ENCODE peak calls at places on chromosome 12, in ten cellular contexts. F, T, Y, C, O, B, Z, E, W and M are unnamed samples.

GRCh38 chr12:1660304-1661187 is 30.3 kb upstream of the ADIPOR2 start:
- DNase-seq in F (peak; percentile 64), T (peak; percentile 95), Y (peak; percentile 29), C (no peak), O (no peak), B (peak; percentile 89), Z (no peak), E (no peak), W (no peak), M (peak; percentile 48)

GRCh38 chr12:46433829-46434228 is 61.3 kb upstream of the SLC38A2 start:
- DNase-seq in F (no peak), T (no peak), Y (no peak), C (no peak), O (no peak), B (no peak), Z (no peak), E (no peak), W (no peak), M (no peak)

GRCh38 chr12:65808580-65808979 is 15.7 kb upstream of the HMGA2 start:
- DNase-seq in F (no peak), T (no peak), Y (no peak), C (no peak), O (no peak), B (no peak), Z (no peak), E (no peak), W (no peak), M (no peak)

GRCh38 chr12:90999946-91000345 is 4.8 kb downstream of the EPYC start:
- DNase-seq in F (no peak), T (no peak), Y (no peak), C (no peak), O (no peak), B (no peak), Z (no peak), E (no peak), W (no peak), M (no peak)

GRCh38 chr12:2679068-2679815 is 115.5 kb upstream of the FKBP4 start:
- DNase-seq in F (no peak), T (peak; percentile 82), Y (no peak), C (peak; percentile 36), O (no peak), B (no peak), Z (no peak), E (no peak), W (no peak), M (no peak)

GRCh38 chr12:6078378-6079083 is 45.9 kb downstream of the VWF start:
- DNase-seq in F (no peak), T (no peak), Y (no peak), C (no peak), O (no peak), B (no peak), Z (no peak), E (no peak), W (no peak), M (peak; percentile 79)

GRCh38 chr12:1205512-1206060 is 214.6 kb downstream of the ERC1 start:
- DNase-seq in F (no peak), T (no peak), Y (peak; percentile 35), C (no peak), O (no peak), B (no peak), Z (peak; percentile 27), E (no peak), W (no peak), M (peak; percentile 53)

GRCh38 chr12:5783274-5783920 is 161.7 kb downstream of the ANO2 start:
- DNase-seq in F (no peak), T (no peak), Y (no peak), C (no peak), O (no peak), B (no peak), Z (no peak), E (no peak), W (no peak), M (no peak)

GRCh38 chr12:17588968-17589367 is 501.0 kb downstream of the RERGL start:
- DNase-seq in F (peak; percentile 36), T (no peak), Y (no peak), C (no peak), O (peak; percentile 16), B (no peak), Z (no peak), E (peak; percentile 6), W (peak; percentile 52), M (peak; percentile 1)

GRCh38 chr12:88419794-88420193 is 160.5 kb downstream of the KITLG start:
- DNase-seq in F (no peak), T (no peak), Y (no peak), C (no peak), O (no peak), B (no peak), Z (no peak), E (no peak), W (no peak), M (peak; percentile 63)

GRCh38 chr12:93146278-93146939 is 217.3 kb upstream of the EEA1 start:
- DNase-seq in F (no peak), T (no peak), Y (peak; percentile 72), C (no peak), O (no peak), B (no peak), Z (no peak), E (no peak), W (no peak), M (peak; percentile 81)

GRCh38 chr12:82359115-82359478 is 768 bp downstream of the METTL25 start:
- DNase-seq in F (peak; percentile 40), T (no peak), Y (peak; percentile 11), C (no peak), O (no peak), B (no peak), Z (no peak), E (peak; percentile 22), W (peak; percentile 30), M (peak; percentile 6)

GRCh38 chr12:127334324-127334723 is 932.6 kb upstream of the TMEM132C start:
- DNase-seq in F (no peak), T (no peak), Y (no peak), C (no peak), O (no peak), B (no peak), Z (no peak), E (no peak), W (no peak), M (no peak)

GRCh38 chr12:86290615-86291014 is 34.4 kb upstream of the MGAT4C start:
- DNase-seq in F (no peak), T (no peak), Y (peak; percentile 6), C (no peak), O (no peak), B (no peak), Z (no peak), E (no peak), W (no peak), M (no peak)

GRCh38 chr12:108483213-108483920 is 31.7 kb upstream of the FICD start:
- DNase-seq in F (no peak), T (no peak), Y (no peak), C (no peak), O (no peak), B (no peak), Z (no peak), E (no peak), W (no peak), M (no peak)

GRCh38 chr12:103751171-103751570 is 89.9 kb downstream of the NT5DC3 start:
- DNase-seq in F (peak; percentile 34), T (no peak), Y (no peak), C (no peak), O (peak; percentile 47), B (no peak), Z (no peak), E (no peak), W (no peak), M (no peak)
- TF ChIP-seq CTCF in F (peak; percentile 58), T (no peak), Y (no peak), C (no peak), O (peak; percentile 13), B (no peak), Z (no peak), E (no peak), W (no peak), M (peak; percentile 11)

GRCh38 chr12:19206493-19207077 is 77.1 kb downstream of the PLEKHA5 start:
- DNase-seq in F (no peak), T (no peak), Y (no peak), C (no peak), O (no peak), B (no peak), Z (no peak), E (no peak), W (no peak), M (no peak)

GRCh38 chr12:19208456-19208855 is 78.9 kb downstream of the PLEKHA5 start:
- DNase-seq in F (no peak), T (no peak), Y (peak; percentile 77), C (no peak), O (no peak), B (no peak), Z (no peak), E (no peak), W (no peak), M (no peak)

GRCh38 chr12:19211802-19212201 is 82.3 kb downstream of the PLEKHA5 start:
- DNase-seq in F (no peak), T (no peak), Y (no peak), C (no peak), O (no peak), B (no peak), Z (no peak), E (no peak), W (no peak), M (no peak)

GRCh38 chr12:19209636-19210035 is 80.1 kb downstream of the PLEKHA5 start:
- DNase-seq in F (no peak), T (no peak), Y (no peak), C (no peak), O (no peak), B (no peak), Z (no peak), E (no peak), W (no peak), M (peak; percentile 29)

DNA sequence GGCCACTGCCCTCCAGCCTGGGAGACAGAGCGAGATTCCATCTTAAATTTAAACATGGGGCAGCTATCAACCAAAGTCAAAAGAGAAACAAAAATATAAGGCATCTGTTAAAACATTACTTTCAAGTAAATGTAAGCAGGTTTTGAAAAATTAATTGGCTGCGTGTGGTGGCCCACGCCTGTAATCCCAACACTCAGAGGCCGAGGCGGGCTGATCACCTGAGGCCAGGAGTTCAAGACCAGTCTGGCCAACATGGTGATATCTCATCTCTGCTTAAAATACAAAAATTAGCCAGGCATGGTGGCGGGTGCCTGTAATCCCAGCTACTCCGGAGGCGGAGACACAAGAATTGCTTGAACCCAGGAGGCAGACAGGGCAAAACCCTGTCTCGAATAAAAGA is 82.7 kb downstream of the PLEKHA5 start:
- DNase-seq in F (no peak), T (no peak), Y (no peak), C (no peak), O (no peak), B (no peak), Z (no peak), E (no peak), W (no peak), M (no peak)
- TF ChIP-seq CTCF in F (no peak), T (no peak), Y (no peak), C (no peak), O (no peak), B (no peak), Z (no peak), E (no peak), W (no peak), M (no peak)

GRCh38 chr12:20210795-20211194 is 157.5 kb upstream of the PDE3A start:
- DNase-seq in F (peak; percentile 23), T (no peak), Y (no peak), C (no peak), O (no peak), B (no peak), Z (no peak), E (no peak), W (no peak), M (no peak)
- TF ChIP-seq CTCF in F (no peak), T (no peak), Y (no peak), C (no peak), O (no peak), B (no peak), Z (no peak), E (no peak), W (no peak), M (no peak)

GRCh38 chr12:49733219-49734017 is 7.9 kb upstream of the TMBIM6 start:
- DNase-seq in F (no peak), T (no peak), Y (no peak), C (no peak), O (no peak), B (no peak), Z (no peak), E (no peak), W (no peak), M (no peak)
- TF ChIP-seq CTCF in F (no peak), T (no peak), Y (no peak), C (no peak), O (no peak), B (no peak), Z (no peak), E (no peak), W (no peak), M (no peak)